ENCODE peak calls at places on chromosome 2, in four cellular contexts. One of them, this sample, is unnamed.
A peak's percentile ranks its signal among the peaks of the same experiment; 100 is the strongest.

GRCh38 chr2:200297100-200297499 is 9.4 kb upstream of the SPATS2L start:
- DNase-seq in GM12878: no peak
- DNase-seq in HepG2: no peak
- DNase-seq in K562: no peak
- DNase-seq in this sample: no peak

GRCh38 chr2:106839849-106840595 is 45.9 kb downstream of the ST6GAL2 start:
- DNase-seq in GM12878: no peak
- DNase-seq in HepG2: peak; percentile 19
- DNase-seq in K562: peak; percentile 15
- DNase-seq in this sample: peak; percentile 28

GRCh38 chr2:128379021-128380005 is 60.6 kb upstream of the HS6ST1 start:
- DNase-seq in GM12878: no peak
- DNase-seq in HepG2: peak; percentile 90
- DNase-seq in K562: no peak
- DNase-seq in this sample: no peak

GRCh38 chr2:1816414-1816911 is 72.1 kb upstream of the PXDN start:
- DNase-seq in GM12878: no peak
- DNase-seq in HepG2: no peak
- DNase-seq in K562: no peak
- DNase-seq in this sample: no peak

GRCh38 chr2:187208199-187208785 is 239.8 kb downstream of the CALCRL start:
- DNase-seq in GM12878: no peak
- DNase-seq in HepG2: no peak
- DNase-seq in K562: no peak
- DNase-seq in this sample: no peak

GRCh38 chr2:1497122-1497611 is 83.9 kb downstream of the TPO start:
- DNase-seq in GM12878: no peak
- DNase-seq in HepG2: no peak
- DNase-seq in K562: no peak
- DNase-seq in this sample: no peak

GRCh38 chr2:120539937-120540718 is 194.2 kb downstream of the INHBB start:
- DNase-seq in GM12878: no peak
- DNase-seq in HepG2: peak; percentile 94
- DNase-seq in K562: no peak
- DNase-seq in this sample: peak; percentile 46

GRCh38 chr2:192029089-192029488 is 165.6 kb downstream of the TMEFF2 start:
- DNase-seq in GM12878: no peak
- DNase-seq in HepG2: no peak
- DNase-seq in K562: peak; percentile 69
- DNase-seq in this sample: peak; percentile 39

GRCh38 chr2:152573168-152573567 is 144.1 kb downstream of the PRPF40A start:
- DNase-seq in GM12878: peak; percentile 70
- DNase-seq in HepG2: no peak
- DNase-seq in K562: peak; percentile 76
- DNase-seq in this sample: no peak

GRCh38 chr2:285506-285905 is 2.4 kb downstream of the ALKAL2 start:
- DNase-seq in GM12878: no peak
- DNase-seq in HepG2: no peak
- DNase-seq in K562: no peak
- DNase-seq in this sample: no peak

GRCh38 chr2:176096243-176096985 is 3.2 kb upstream of the HOXD12 start:
- DNase-seq in GM12878: no peak
- DNase-seq in HepG2: no peak
- DNase-seq in K562: peak; percentile 29
- DNase-seq in this sample: no peak

GRCh38 chr2:210540471-210541257 is 15.7 kb upstream of the CPS1 start:
- DNase-seq in GM12878: no peak
- DNase-seq in HepG2: no peak
- DNase-seq in K562: no peak
- DNase-seq in this sample: no peak

DNA sequence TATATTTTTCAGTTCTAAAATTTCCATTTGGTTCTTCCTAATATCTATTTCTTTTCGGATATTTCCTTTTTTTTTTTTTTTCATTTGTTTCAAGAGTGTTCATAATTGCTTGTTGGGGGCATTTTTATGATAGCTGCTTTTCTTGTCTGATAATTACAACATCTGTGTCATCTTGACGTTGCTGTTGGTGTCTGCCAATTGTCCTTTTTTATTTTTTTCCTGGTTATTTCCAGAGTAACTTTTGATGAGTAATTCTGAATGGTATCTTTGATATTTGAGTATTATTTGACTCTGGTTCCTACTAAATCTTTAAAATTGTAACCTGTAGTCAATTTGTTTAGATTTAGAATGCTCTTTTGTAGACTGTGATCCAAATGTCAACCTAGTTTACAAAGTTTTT is 51.3 kb upstream of the CHRNA1 start:
- DNase-seq in GM12878: no peak
- DNase-seq in HepG2: no peak
- DNase-seq in K562: no peak
- DNase-seq in this sample: no peak
- TF ChIP-seq SP1 in GM12878: no peak
- TF ChIP-seq SP1 in HepG2: no peak
- TF ChIP-seq SP1 in K562: no peak
- TF ChIP-seq SP1 in this sample: no peak

GRCh38 chr2:190843874-190844699 is 36.5 kb upstream of the GLS start:
- DNase-seq in GM12878: peak; percentile 16
- DNase-seq in HepG2: peak; percentile 21
- DNase-seq in K562: no peak
- DNase-seq in this sample: no peak
- TF ChIP-seq FOXK2 in GM12878: no peak
- TF ChIP-seq FOXK2 in HepG2: no peak
- TF ChIP-seq FOXK2 in K562: no peak
- TF ChIP-seq FOXK2 in this sample: no peak

DNA sequence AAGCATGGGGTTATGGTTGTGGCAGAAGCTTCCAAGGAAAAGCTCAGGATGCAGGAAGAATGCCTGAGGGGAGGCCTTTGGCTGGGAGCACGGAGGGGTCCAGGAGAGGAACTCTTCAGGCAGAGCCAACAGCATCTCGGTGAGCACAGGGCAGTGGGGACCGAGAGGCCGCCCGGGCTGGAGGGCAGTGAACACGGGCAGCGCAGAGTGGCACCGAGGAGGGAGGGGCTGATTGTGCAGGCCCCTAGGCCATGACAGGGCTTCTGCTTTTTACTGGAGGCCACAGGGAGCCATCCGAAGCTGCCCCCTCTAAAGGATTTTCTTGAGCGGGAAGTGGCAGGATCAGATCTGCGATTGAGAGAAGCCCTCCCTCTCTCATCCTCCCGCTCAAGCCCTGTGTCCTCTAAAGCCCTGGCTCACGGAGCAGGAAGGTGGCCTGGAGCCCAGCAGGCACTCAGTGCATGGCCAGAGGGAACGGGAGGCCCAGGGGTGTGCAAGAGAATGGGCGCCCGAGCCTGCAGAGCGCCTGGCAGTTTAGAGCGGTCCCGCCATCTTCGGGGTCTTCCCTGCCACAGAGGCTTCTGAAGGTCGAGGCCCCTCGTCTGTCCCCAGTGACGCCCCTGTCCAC is 110.0 kb upstream of the STON1 start:
- DNase-seq in GM12878: no peak
- DNase-seq in HepG2: no peak
- DNase-seq in K562: no peak
- DNase-seq in this sample: no peak
- TF ChIP-seq SP1 in GM12878: no peak
- TF ChIP-seq SP1 in HepG2: no peak
- TF ChIP-seq SP1 in K562: no peak
- TF ChIP-seq SP1 in this sample: no peak

DNA sequence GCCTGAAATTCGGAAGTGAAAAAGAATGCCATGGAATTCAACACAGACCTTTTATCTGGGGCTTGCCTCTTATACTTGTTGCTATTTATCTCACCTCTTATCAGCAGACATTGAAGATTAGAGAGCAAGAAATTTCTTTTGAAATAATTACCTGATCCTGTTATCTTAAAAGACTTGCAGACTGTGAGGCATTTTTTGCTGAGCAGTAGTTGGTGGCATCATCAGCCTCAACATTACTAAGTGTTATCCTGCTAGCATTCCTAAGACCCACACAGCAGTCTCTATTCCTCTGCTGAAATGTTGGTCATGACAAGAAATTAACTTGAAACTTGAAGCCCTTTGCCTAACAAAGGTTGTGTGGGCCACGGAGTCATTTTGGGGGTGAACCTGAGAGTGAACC is 186.5 kb downstream of the TRIB2 start:
- DNase-seq in GM12878: no peak
- DNase-seq in HepG2: no peak
- DNase-seq in K562: no peak
- DNase-seq in this sample: no peak
- TF ChIP-seq FOXK2 in GM12878: no peak
- TF ChIP-seq FOXK2 in HepG2: no peak
- TF ChIP-seq FOXK2 in K562: no peak
- TF ChIP-seq FOXK2 in this sample: no peak

DNA sequence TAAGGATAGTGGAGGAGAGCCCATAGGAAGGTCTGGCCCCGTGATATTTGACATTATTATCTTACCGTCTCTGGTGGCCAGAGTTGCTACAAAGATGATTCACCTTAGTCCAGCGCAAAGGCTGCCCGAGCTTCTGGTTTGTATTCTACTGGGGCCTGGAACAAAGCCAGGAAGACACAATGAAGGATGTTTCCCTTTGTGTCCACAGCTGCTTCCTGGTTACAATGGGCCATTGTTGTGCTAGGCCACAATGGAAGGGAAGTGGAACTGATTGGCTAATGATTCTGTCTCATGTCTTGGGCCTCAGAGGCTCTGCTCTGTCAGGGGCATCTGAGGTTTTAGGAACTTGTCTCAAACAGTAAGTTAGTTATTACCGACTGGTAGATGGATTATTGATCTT is 132.2 kb downstream of the TDRD15 start:
- DNase-seq in GM12878: peak; percentile 51
- DNase-seq in HepG2: no peak
- DNase-seq in K562: peak; percentile 63
- DNase-seq in this sample: no peak
- TF ChIP-seq SP1 in GM12878: peak; percentile 49
- TF ChIP-seq SP1 in HepG2: no peak
- TF ChIP-seq SP1 in K562: no peak
- TF ChIP-seq SP1 in this sample: no peak

GRCh38 chr2:71454221-71455010 is 1.1 kb downstream of the DYSF start:
- DNase-seq in GM12878: no peak
- DNase-seq in HepG2: no peak
- DNase-seq in K562: peak; percentile 47
- DNase-seq in this sample: no peak

GRCh38 chr2:71455011-71455740 is 1.8 kb downstream of the DYSF start:
- DNase-seq in GM12878: no peak
- DNase-seq in HepG2: no peak
- DNase-seq in K562: no peak
- DNase-seq in this sample: no peak

GRCh38 chr2:71451695-71452094 is 1.7 kb upstream of the DYSF start:
- DNase-seq in GM12878: no peak
- DNase-seq in HepG2: no peak
- DNase-seq in K562: no peak
- DNase-seq in this sample: no peak

GRCh38 chr2:71452565-71452964 is 796 bp upstream of the DYSF start:
- DNase-seq in GM12878: no peak
- DNase-seq in HepG2: no peak
- DNase-seq in K562: peak; percentile 89
- DNase-seq in this sample: peak; percentile 60

GRCh38 chr2:71453404-71454220 is at the start of gene DYSF:
- DNase-seq in GM12878: no peak
- DNase-seq in HepG2: no peak
- DNase-seq in K562: peak; percentile 90
- DNase-seq in this sample: no peak
- TF ChIP-seq FOXK2 in GM12878: no peak
- TF ChIP-seq FOXK2 in HepG2: no peak
- TF ChIP-seq FOXK2 in K562: no peak
- TF ChIP-seq FOXK2 in this sample: no peak

DNA sequence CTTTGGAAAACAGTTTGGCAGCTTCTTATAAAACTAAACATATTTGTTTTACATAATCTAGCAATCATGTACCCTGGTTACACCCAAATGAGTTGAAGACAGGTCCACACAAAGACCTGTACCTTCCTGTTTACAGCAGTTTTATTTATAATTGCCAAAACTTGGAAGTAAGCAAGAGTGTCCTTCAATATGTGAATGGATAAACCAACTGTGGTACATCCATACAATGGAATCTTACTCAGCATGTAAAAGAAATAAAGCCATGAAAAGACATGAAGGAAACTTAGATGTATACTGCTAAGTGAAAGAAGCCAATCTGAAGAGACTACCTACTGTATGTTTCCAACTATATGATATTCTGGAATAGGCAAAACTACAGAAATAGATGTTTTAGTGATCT is 23.7 kb downstream of the ORC4 start:
- DNase-seq in GM12878: no peak
- DNase-seq in HepG2: no peak
- DNase-seq in K562: no peak
- DNase-seq in this sample: no peak
- TF ChIP-seq SP1 in GM12878: no peak
- TF ChIP-seq SP1 in HepG2: no peak
- TF ChIP-seq SP1 in K562: no peak
- TF ChIP-seq SP1 in this sample: no peak

GRCh38 chr2:8628179-8628869 is 53.5 kb upstream of the ID2 start:
- DNase-seq in GM12878: no peak
- DNase-seq in HepG2: no peak
- DNase-seq in K562: peak; percentile 31
- DNase-seq in this sample: no peak
- TF ChIP-seq FOXK2 in GM12878: no peak
- TF ChIP-seq FOXK2 in HepG2: no peak
- TF ChIP-seq FOXK2 in K562: no peak
- TF ChIP-seq FOXK2 in this sample: no peak